ENCODE peak calls at places on chromosome 1, in five cellular contexts. T is H1, C is WTC11, G is HCT116, S is K562. P is an unnamed sample.

GRCh38 chr1:56915960-56916359 is 49.9 kb downstream of the C8B start:
- DNase-seq in G (no peak), S (no peak), C (no peak), T (no peak), P (no peak)

GRCh38 chr1:27994060-27994459 is 34.3 kb downstream of the XKR8 start:
- DNase-seq in S (no peak), C (no peak), G (no peak), T (no peak), P (peak; percentile 12)

GRCh38 chr1:226429051-226429461 is 21.2 kb upstream of the PARP1 start:
- DNase-seq in S (no peak), G (no peak), C (no peak), T (no peak), P (peak; percentile 88)

GRCh38 chr1:95636897-95637296 is 402.9 kb downstream of the RWDD3 start:
- DNase-seq in C (no peak), G (no peak), T (no peak), S (no peak), P (no peak)

GRCh38 chr1:89949991-89950624 is 44.8 kb upstream of the ZNF326 start:
- DNase-seq in S (no peak), T (no peak), G (no peak), C (no peak), P (no peak)

GRCh38 chr1:156471496-156472490 is 28.8 kb downstream of the MEF2D start:
- DNase-seq in T (no peak), S (no peak), C (no peak), G (no peak), P (no peak)

GRCh38 chr1:43285269-43285986 is at the start of gene C1orf210:
- DNase-seq in T (peak; percentile 71), G (peak; percentile 81), S (peak; percentile 88), C (peak; percentile 98), P (no peak)

GRCh38 chr1:205632374-205633169 is 761 bp upstream of the ELK4 start:
- DNase-seq in C (no peak), G (peak; percentile 4), S (no peak), T (no peak), P (no peak)

GRCh38 chr1:7385471-7386225 is 385.4 kb upstream of the VAMP3 start:
- DNase-seq in G (no peak), C (no peak), T (no peak), S (no peak), P (no peak)

DNA sequence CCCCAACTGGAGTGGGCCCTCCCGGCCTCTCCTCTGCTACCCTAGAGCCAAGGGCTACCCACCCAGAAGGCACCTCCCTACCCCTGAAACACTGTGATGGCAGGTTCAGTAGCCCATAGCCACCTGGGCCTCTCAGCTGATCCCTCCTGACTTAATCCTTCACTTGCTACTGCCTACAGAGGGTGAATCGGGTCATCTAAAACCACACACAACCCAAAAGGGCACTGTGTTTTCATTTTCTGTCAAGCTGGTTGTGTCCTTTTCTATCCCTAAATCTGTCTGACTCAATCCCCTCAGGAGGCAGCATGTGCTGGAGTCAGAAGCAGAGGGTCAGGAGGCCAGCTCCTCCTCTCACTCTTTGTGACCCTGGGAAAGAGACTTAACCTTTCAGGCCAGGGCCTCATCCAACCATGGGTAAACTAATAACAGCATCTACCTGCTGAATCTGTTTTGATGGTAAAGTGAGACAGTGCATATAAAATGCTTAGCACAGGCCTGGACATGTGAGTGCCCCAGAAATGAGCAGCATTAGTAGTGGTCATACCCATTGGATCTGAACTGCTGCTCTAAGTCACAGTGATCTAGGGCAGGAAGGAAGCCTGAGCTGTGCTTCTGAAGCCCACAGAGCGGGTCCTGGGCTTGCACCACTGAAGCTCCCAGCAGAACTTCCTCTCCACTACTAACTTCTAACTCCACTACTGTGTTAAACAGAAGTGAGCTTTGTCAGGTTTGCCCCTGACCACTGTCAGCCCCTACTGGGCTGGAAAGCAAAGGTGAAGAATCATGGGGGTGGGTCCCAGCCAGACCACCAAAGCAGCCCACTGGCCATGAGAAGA is 11.0 kb downstream of the PMVK start:
- DNase-seq in C (no peak), G (no peak), S (no peak), T (no peak), P (no peak)
- TF ChIP-seq MAX in C (no peak), G (no peak), S (no peak), T (no peak), P (no peak)

GRCh38 chr1:35715568-35716002 is 3.1 kb downstream of the C1orf216 start:
- DNase-seq in T (no peak), C (peak; percentile 86), G (peak; percentile 72), S (peak; percentile 79), P (peak; percentile 86)
- TF ChIP-seq MAX in T (peak; percentile 48), C (no peak), G (no peak), S (no peak), P (peak; percentile 67)

GRCh38 chr1:41006942-41007865 is 14.3 kb downstream of the SLFNL1 start:
- DNase-seq in C (no peak), G (no peak), T (no peak), S (no peak), P (no peak)

GRCh38 chr1:41003640-41004220 is 17.8 kb downstream of the SLFNL1 start:
- DNase-seq in T (no peak), S (peak; percentile 89), C (no peak), G (peak; percentile 92), P (peak; percentile 87)

GRCh38 chr1:40998668-40999067 is 19.2 kb downstream of the CTPS1 start:
- DNase-seq in C (no peak), G (no peak), S (no peak), T (no peak), P (no peak)

GRCh38 chr1:41005876-41006275 is 15.6 kb downstream of the SLFNL1 start:
- DNase-seq in G (no peak), C (no peak), T (no peak), S (no peak), P (no peak)

DNA sequence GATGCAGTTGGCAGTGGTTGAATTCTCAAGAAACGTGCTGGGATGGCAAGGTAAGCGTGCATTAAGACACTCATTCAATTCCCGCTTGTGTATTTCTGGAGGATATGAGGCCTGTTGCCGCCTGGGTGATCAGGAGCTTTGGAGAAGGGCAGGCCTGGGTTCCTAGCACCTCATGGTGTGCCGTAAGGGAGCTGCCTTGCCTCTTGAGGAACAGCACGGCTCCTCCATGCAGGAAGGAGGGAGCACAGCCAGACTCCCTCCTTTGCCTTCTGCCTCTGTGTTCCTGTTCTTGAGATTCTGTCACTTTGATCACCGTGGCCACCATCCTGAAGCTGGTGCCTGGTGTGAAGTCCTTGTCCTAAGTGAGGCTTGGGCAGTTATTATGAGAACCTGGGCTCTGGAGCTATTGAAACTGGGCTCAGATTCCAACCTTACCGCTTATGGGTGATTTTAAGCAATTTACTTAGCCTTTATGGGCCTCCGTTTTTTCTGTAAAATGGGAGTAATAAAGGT is 18.3 kb downstream of the SLFNL1 start:
- DNase-seq in S (no peak), C (no peak), T (no peak), G (no peak), P (no peak)
- TF ChIP-seq MAX in S (no peak), C (no peak), T (no peak), G (no peak), P (no peak)

GRCh38 chr1:8841395-8841794 is 24.0 kb upstream of the RERE start:
- DNase-seq in S (no peak), C (no peak), G (no peak), T (no peak), P (no peak)

GRCh38 chr1:8831329-8831728 is 13.9 kb upstream of the RERE start:
- DNase-seq in T (no peak), G (no peak), S (no peak), C (no peak), P (no peak)

GRCh38 chr1:8839990-8840389 is 22.6 kb upstream of the RERE start:
- DNase-seq in G (no peak), C (no peak), S (no peak), T (no peak), P (no peak)

GRCh38 chr1:8836228-8836627 is 18.8 kb upstream of the RERE start:
- DNase-seq in T (no peak), C (no peak), G (no peak), S (no peak), P (no peak)
- TF ChIP-seq MAX in T (no peak), C (no peak), G (no peak), S (no peak), P (no peak)

GRCh38 chr1:84174051-84174556 is 30.0 kb downstream of the PRKACB start:
- DNase-seq in T (no peak), G (peak; percentile 94), S (no peak), C (no peak), P (no peak)
- TF ChIP-seq MAX in T (no peak), G (peak; percentile 58), S (no peak), C (no peak), P (no peak)

DNA sequence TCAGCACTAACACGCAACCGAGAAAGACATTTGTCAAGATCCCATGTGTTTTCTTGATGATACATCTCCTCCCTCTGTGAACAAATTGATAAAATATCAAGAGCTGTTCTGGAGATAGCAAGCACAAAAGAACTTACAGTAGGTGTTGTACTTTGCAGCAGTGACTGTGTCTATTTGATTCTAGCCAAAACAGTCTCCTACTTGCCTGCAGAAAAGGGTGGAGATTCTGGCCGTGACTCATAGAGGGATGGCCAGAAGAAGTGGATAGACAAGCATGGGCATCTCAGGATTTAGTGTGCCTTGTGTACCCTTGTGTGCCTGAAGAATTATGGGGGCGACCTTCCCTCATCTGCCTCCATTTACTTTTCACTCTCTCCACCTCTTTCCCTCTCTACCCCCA is 458.4 kb upstream of the LRRC7 start:
- DNase-seq in G (no peak), T (no peak), C (no peak), S (no peak), P (no peak)
- TF ChIP-seq MAX in G (no peak), T (no peak), C (no peak), S (no peak), P (no peak)

GRCh38 chr1:21338568-21339401 is 48.5 kb upstream of the ECE1 start:
- DNase-seq in C (no peak), S (no peak), G (no peak), T (no peak), P (no peak)
- TF ChIP-seq MAX in C (no peak), S (no peak), G (no peak), T (no peak), P (no peak)

GRCh38 chr1:155062702-155063411 is 683 bp upstream of the EFNA4 start:
- DNase-seq in C (peak; percentile 95), T (no peak), G (no peak), S (peak; percentile 74), P (no peak)
- TF ChIP-seq MAX in C (no peak), T (no peak), G (no peak), S (peak; percentile 10), P (no peak)

DNA sequence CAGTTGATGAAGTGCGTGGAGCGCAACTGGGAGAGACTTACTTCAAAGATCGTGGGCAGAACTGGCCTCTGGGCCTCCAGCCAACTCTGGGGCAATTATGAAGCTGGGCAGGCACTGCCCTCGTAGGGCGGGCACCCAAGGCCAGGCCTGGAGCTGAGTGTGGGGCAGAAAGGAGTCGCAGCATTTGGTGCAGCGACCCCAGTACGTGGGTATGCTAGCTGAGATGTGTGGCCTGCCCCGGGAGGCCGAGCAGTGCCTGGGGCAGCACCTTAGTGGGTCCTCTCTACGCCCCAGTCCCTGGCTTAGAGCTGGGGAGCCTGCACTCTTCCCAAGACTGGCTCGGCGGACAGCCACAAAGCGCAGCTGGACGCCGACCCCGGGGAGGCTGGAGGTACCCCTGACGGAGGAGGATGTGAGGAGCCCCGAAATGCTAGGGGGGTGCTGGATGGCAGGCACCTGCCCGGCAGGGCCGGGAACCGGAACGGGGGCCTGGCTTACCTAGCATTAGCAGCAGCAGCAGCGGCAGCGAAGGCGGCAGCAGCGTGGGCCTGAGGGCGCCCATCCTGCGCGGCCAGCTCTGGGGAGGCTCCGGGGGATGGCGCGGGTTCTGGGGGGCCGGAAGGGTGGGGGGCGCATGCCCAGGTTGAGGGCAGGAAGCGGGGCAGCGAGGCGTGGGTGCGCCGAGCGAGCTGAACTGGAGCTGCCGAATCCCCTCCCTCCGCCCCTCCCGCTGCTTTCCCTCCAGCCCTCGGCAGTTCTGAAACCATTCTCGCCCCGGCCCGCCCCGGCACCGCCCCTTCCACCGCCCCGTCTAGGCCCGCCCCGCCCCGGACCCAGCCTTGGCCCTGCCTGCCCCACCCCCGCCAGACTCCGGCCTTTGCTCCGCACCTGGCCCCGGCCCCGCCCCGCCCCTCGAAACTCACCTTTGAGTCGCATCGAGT is at the start of gene IGSF8:
- DNase-seq in T (no peak), S (peak; percentile 86), G (peak; percentile 64), C (peak; percentile 95), P (peak; percentile 87)
- TF ChIP-seq MAX in T (no peak), S (no peak), G (no peak), C (no peak), P (no peak)

P was measured in NB4.